ENCODE peak calls at places on chromosomes 7 and 10, in eight cellular contexts. Z, H, M, R, B, I, S and A are unnamed samples.

GRCh38 chr7:128215281-128215680 is 25.8 kb upstream of the LEP start:
- DNase-seq in Z (no peak), H (peak; percentile 70), R (no peak), B (no peak), S (peak; percentile 47), I (no peak), M (no peak), A (no peak)

GRCh38 chr10:59361659-59362183 is 628 bp downstream of the FAM13C start:
- DNase-seq in R (no peak), B (no peak), S (peak; percentile 29), H (peak; percentile 34), M (no peak), I (no peak), Z (no peak), A (no peak)

GRCh38 chr10:91164520-91165065 is 55.9 kb upstream of the PCGF5 start:
- DNase-seq in S (peak; percentile 22), H (peak; percentile 66), B (no peak), M (no peak), Z (no peak), I (no peak), R (no peak), A (no peak)

GRCh38 chr7:131226116-131226562 is 101.5 kb upstream of the MKLN1 start:
- DNase-seq in I (no peak), R (peak; percentile 74), B (no peak), M (no peak), Z (no peak), H (no peak), S (no peak), A (no peak)

GRCh38 chr10:86400705-86401587 is 34.4 kb upstream of the GRID1 start:
- DNase-seq in R (peak; percentile 49), Z (peak; percentile 85), H (peak; percentile 72), I (peak; percentile 47), M (peak; percentile 72), S (peak; percentile 34), B (peak; percentile 86), A (peak; percentile 81)

GRCh38 chr10:84693006-84693405 is 364.6 kb downstream of the CCSER2 start:
- DNase-seq in S (peak; percentile 2), I (no peak), M (no peak), Z (no peak), B (no peak), R (no peak), H (no peak), A (no peak)

GRCh38 chr10:103458720-103459119 is at the start of gene CALHM1:
- DNase-seq in H (no peak), M (no peak), Z (no peak), B (no peak), I (peak; percentile 76), R (peak; percentile 92), S (no peak), A (no peak)

GRCh38 chr7:28587211-28587610 is 174.9 kb downstream of the CREB5 start:
- DNase-seq in M (no peak), H (peak; percentile 18), R (no peak), I (no peak), Z (no peak), S (peak; percentile 65), B (no peak), A (no peak)

GRCh38 chr7:98281757-98282652 is 519 bp downstream of the BRI3 start:
- DNase-seq in S (no peak), Z (no peak), M (no peak), H (peak; percentile 56), B (peak; percentile 89), R (no peak), I (peak; percentile 43), A (peak; percentile 81)

GRCh38 chr10:14500172-14500765 is 169.5 kb upstream of the FRMD4A start:
- DNase-seq in B (no peak), H (no peak), Z (no peak), I (no peak), S (no peak), M (no peak), R (no peak), A (no peak)

GRCh38 chr10:42519079-42519478 is 119.3 kb downstream of the ZNF33B start:
- DNase-seq in Z (no peak), H (no peak), S (no peak), M (no peak), R (no peak), B (no peak), I (no peak), A (no peak)

GRCh38 chr10:88702848-88703597 is 3.0 kb upstream of the LIPK start:
- DNase-seq in M (no peak), H (no peak), S (no peak), Z (no peak), R (no peak), I (peak; percentile 94), B (no peak), A (no peak)

GRCh38 chr10:68553599-68553998 is 6.5 kb upstream of the TET1 start:
- DNase-seq in B (no peak), S (no peak), I (no peak), R (no peak), M (no peak), H (no peak), Z (no peak), A (no peak)

GRCh38 chr10:44934416-44935200 is 23.5 kb downstream of the TMEM72 start:
- DNase-seq in S (no peak), R (no peak), M (peak; percentile 44), B (no peak), H (no peak), Z (peak; percentile 27), I (no peak), A (no peak)

DNA sequence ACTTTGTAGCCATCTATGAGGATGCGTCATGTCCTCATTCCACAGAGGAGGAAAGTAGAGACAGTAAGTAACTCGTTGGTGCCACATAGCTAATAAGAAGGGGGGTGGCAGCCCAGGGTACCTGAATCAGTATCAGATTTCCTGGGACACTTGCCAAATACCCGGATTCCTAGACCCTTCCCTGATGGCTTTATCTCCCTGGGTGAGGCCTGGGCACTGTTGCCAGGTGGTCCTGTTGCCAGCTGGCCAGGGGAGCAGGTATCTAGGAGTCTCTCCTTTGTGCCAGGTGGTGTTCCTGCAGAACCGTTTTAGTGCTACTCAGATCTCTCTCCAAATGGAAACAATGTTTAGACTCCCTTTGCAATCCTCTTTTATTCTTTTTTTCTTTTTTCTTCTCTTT is 12.7 kb downstream of the SLC29A3 start:
- DNase-seq in I (no peak), M (no peak), S (no peak), R (no peak), B (no peak), H (no peak), Z (no peak), A (no peak)
- H3K4me1 ChIP-seq in I (no peaks in the 10 kb centered on the region), M (no peaks in the 10 kb centered on the region), S (no peaks in the 10 kb centered on the region), R (no peaks in the 10 kb centered on the region), B (peaks cover 21% of the 10 kb centered on the region), H (no peaks in the 10 kb centered on the region), Z (no peaks in the 10 kb centered on the region), A (peaks cover 11% of the 10 kb centered on the region)

GRCh38 chr10:107427021-107427420 is 262.5 kb upstream of the SORCS1 start:
- DNase-seq in M (no peak), B (no peak), R (no peak), S (no peak), Z (no peak), H (no peak), I (no peak), A (no peak)

GRCh38 chr10:107425844-107426553 is 261.5 kb upstream of the SORCS1 start:
- DNase-seq in B (no peak), R (peak; percentile 56), S (no peak), M (no peak), I (no peak), Z (no peak), H (no peak), A (no peak)

GRCh38 chr10:107430446-107430845 is 265.9 kb upstream of the SORCS1 start:
- DNase-seq in R (no peak), B (no peak), M (no peak), I (no peak), Z (no peak), S (no peak), H (no peak), A (no peak)

GRCh38 chr10:107423903-107424302 is 259.4 kb upstream of the SORCS1 start:
- DNase-seq in S (no peak), Z (no peak), H (no peak), I (no peak), R (no peak), B (no peak), M (no peak), A (no peak)

DNA sequence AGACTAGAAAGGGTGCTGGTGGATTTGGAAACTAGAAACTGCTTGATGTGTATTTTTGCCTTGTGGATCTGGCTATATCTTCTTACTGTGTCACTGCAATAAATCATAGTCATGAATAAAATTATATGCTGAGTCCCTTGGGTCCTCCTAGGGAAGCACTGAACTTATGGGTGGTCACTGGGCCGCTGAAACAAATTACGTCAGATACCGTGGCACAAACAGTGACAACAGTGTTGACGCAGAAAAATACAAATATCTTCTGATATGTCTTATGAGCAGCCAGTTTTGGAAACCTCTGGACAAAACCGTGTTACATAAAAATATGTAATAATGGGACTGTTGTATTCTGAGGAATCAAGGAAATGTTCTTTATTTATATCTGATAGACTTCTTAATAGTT is 260.1 kb upstream of the SORCS1 start:
- DNase-seq in I (no peak), Z (no peak), S (no peak), R (no peak), H (no peak), B (no peak), M (no peak), A (no peak)
- H3K27ac ChIP-seq in I (no peak overlapping the region), Z (no peak overlapping the region), S (no peak overlapping the region), R (no peak overlapping the region), H (no peak overlapping the region), B (peak overlapping the region; percentile 8), M (no peak overlapping the region), A (no peak overlapping the region)

DNA sequence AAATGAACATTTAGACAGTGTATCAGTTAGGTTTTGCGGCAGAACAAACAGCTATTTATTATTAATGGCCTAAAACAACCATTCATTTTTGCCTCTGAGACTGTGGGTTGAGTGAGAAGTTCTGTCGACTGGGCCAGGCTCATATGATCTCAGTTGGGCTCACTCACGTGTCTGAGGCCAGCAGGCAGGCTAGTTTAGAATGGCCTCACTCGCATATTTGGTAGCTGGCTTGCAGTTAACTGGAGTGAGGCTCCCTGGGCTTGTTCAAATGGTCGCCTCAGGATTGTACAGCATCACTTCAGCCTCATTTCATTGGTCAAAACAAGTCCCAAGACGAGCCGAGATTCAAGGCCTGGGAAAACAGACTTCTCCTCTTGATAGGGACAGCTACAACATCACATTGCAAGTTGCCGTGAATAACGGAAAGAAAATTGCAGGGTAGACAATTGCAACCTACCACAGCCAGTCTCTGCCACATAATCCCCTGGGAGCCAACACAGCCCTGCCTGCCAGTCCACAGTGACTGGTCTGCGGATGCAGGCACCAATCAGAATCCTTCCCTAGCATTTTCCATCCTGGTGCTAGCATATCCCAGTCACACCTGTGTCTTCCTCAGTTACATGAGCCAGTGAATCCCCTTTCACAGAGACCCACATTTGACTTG is 23.1 kb upstream of the PPIF start:
- DNase-seq in H (no peak), M (no peak), R (no peak), Z (no peak), B (no peak), I (no peak), S (no peak), A (no peak)
- H3K4me1 ChIP-seq in H (peaks cover 42% of the 10 kb centered on the region), M (peaks cover 56% of the 10 kb centered on the region), R (no peaks in the 10 kb centered on the region), Z (peaks cover 60% of the 10 kb centered on the region), B (no peaks in the 10 kb centered on the region), I (no peaks in the 10 kb centered on the region), S (peaks cover 55% of the 10 kb centered on the region), A (peaks cover 20% of the 10 kb centered on the region)

DNA sequence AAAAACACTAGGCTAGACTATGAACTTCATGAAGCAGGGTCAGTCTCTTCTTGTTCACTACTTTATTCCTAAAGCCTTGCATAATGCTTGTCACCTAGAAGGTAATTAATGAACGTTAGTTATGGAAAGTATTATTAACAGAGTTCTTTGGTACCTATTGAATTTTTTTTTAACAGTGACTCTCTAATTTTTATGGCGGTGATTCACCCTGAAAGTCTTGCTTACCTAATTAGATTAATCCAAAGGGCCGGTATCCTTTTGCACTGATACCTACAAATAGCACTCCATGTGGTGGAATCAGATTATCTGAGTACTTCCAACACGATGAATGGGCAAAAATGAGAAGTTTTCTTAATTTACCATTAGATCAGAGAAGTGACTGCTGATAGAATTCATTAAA is 31.7 kb downstream of the STAM start:
- DNase-seq in B (no peak), I (no peak), S (no peak), H (peak; percentile 48), Z (no peak), R (no peak), M (no peak), A (no peak)
- H3K27ac ChIP-seq in B (no peak overlapping the region), I (no peak overlapping the region), S (no peak overlapping the region), H (peak overlapping the region; percentile 84), Z (no peak overlapping the region), R (no peak overlapping the region), M (no peak overlapping the region), A (no peak overlapping the region)